ENCODE peak calls at places on chromosomes 2 and 18, in seven cellular contexts. One of them, this sample, is unnamed.

GRCh38 chr2:112880081-112880531 is 30.9 kb upstream of the IL37 start:
- DNase-seq in heart left ventricle: no peak
- DNase-seq in breast epithelium: no peak
- DNase-seq in WERI-Rb-1: no peak
- DNase-seq in brain microvascular endothelial cell: peak
- DNase-seq in tibial artery: no peak
- DNase-seq in HepG2: no peak
- DNase-seq in this sample: no peak

GRCh38 chr2:237538001-237538720 is 28.2 kb upstream of the PRLH start:
- DNase-seq in heart left ventricle: no peak
- DNase-seq in breast epithelium: no peak
- DNase-seq in WERI-Rb-1: no peak
- DNase-seq in brain microvascular endothelial cell: no peak
- DNase-seq in tibial artery: no peak
- DNase-seq in HepG2: no peak
- DNase-seq in this sample: no peak

GRCh38 chr18:79458131-79458838 is 62.6 kb downstream of the NFATC1 start:
- DNase-seq in heart left ventricle: peak
- DNase-seq in breast epithelium: no peak
- DNase-seq in WERI-Rb-1: no peak
- DNase-seq in brain microvascular endothelial cell: peak
- DNase-seq in tibial artery: peak
- DNase-seq in HepG2: peak
- DNase-seq in this sample: no peak

GRCh38 chr2:217622205-217622621 is 380.6 kb downstream of the TNS1 start:
- DNase-seq in heart left ventricle: peak
- DNase-seq in breast epithelium: no peak
- DNase-seq in WERI-Rb-1: peak
- DNase-seq in brain microvascular endothelial cell: peak
- DNase-seq in tibial artery: no peak
- DNase-seq in HepG2: peak
- DNase-seq in this sample: no peak

GRCh38 chr2:235171511-235172130 is 219.8 kb downstream of the SH3BP4 start:
- DNase-seq in heart left ventricle: no peak
- DNase-seq in breast epithelium: no peak
- DNase-seq in WERI-Rb-1: no peak
- DNase-seq in brain microvascular endothelial cell: peak
- DNase-seq in tibial artery: no peak
- DNase-seq in HepG2: no peak
- DNase-seq in this sample: no peak

GRCh38 chr2:111710613-111711012 is 173.4 kb downstream of the ANAPC1 start:
- DNase-seq in heart left ventricle: no peak
- DNase-seq in breast epithelium: no peak
- DNase-seq in WERI-Rb-1: no peak
- DNase-seq in brain microvascular endothelial cell: no peak
- DNase-seq in tibial artery: no peak
- DNase-seq in HepG2: no peak
- DNase-seq in this sample: peak

GRCh38 chr2:15142069-15142689 is 419.0 kb downstream of the NBAS start:
- DNase-seq in heart left ventricle: no peak
- DNase-seq in breast epithelium: peak
- DNase-seq in WERI-Rb-1: no peak
- DNase-seq in brain microvascular endothelial cell: no peak
- DNase-seq in tibial artery: no peak
- DNase-seq in HepG2: peak
- DNase-seq in this sample: no peak

GRCh38 chr18:12408247-12408869 is 629 bp downstream of the PRELID3A start:
- DNase-seq in heart left ventricle: no peak
- DNase-seq in breast epithelium: no peak
- DNase-seq in WERI-Rb-1: no peak
- DNase-seq in brain microvascular endothelial cell: no peak
- DNase-seq in tibial artery: no peak
- DNase-seq in HepG2: no peak
- DNase-seq in this sample: peak

GRCh38 chr2:192035731-192036442 is 158.8 kb downstream of the TMEFF2 start:
- DNase-seq in heart left ventricle: no peak
- DNase-seq in breast epithelium: no peak
- DNase-seq in WERI-Rb-1: no peak
- DNase-seq in brain microvascular endothelial cell: peak
- DNase-seq in tibial artery: no peak
- DNase-seq in HepG2: no peak
- DNase-seq in this sample: no peak

GRCh38 chr2:227430644-227431043 is 41.3 kb upstream of the AGFG1 start:
- DNase-seq in heart left ventricle: no peak
- DNase-seq in breast epithelium: no peak
- DNase-seq in WERI-Rb-1: no peak
- DNase-seq in brain microvascular endothelial cell: peak
- DNase-seq in tibial artery: no peak
- DNase-seq in HepG2: peak
- DNase-seq in this sample: no peak

GRCh38 chr2:227433171-227433570 is 38.8 kb upstream of the AGFG1 start:
- DNase-seq in heart left ventricle: no peak
- DNase-seq in breast epithelium: no peak
- DNase-seq in WERI-Rb-1: no peak
- DNase-seq in brain microvascular endothelial cell: no peak
- DNase-seq in tibial artery: no peak
- DNase-seq in HepG2: no peak
- DNase-seq in this sample: no peak

GRCh38 chr2:227439214-227439613 is 32.7 kb upstream of the AGFG1 start:
- DNase-seq in heart left ventricle: no peak
- DNase-seq in breast epithelium: no peak
- DNase-seq in WERI-Rb-1: no peak
- DNase-seq in brain microvascular endothelial cell: no peak
- DNase-seq in tibial artery: no peak
- DNase-seq in HepG2: no peak
- DNase-seq in this sample: no peak

GRCh38 chr2:227436436-227436835 is 35.5 kb upstream of the AGFG1 start:
- DNase-seq in heart left ventricle: no peak
- DNase-seq in breast epithelium: no peak
- DNase-seq in WERI-Rb-1: no peak
- DNase-seq in brain microvascular endothelial cell: no peak
- DNase-seq in tibial artery: no peak
- DNase-seq in HepG2: no peak
- DNase-seq in this sample: no peak
- H3K27ac ChIP-seq in heart left ventricle: no peak
- H3K27ac ChIP-seq in breast epithelium: no peak
- H3K27ac ChIP-seq in WERI-Rb-1: no peak
- H3K27ac ChIP-seq in brain microvascular endothelial cell: no peak
- H3K27ac ChIP-seq in tibial artery: no peak
- H3K27ac ChIP-seq in HepG2: no peak
- H3K27ac ChIP-seq in this sample: no peak

GRCh38 chr2:88128654-88129312 is 921 bp upstream of the FABP1 start:
- DNase-seq in heart left ventricle: no peak
- DNase-seq in breast epithelium: no peak
- DNase-seq in WERI-Rb-1: no peak
- DNase-seq in brain microvascular endothelial cell: no peak
- DNase-seq in tibial artery: no peak
- DNase-seq in HepG2: no peak
- DNase-seq in this sample: no peak

GRCh38 chr2:88129313-88129959 is 1.6 kb upstream of the FABP1 start:
- DNase-seq in heart left ventricle: no peak
- DNase-seq in breast epithelium: no peak
- DNase-seq in WERI-Rb-1: no peak
- DNase-seq in brain microvascular endothelial cell: no peak
- DNase-seq in tibial artery: no peak
- DNase-seq in HepG2: no peak
- DNase-seq in this sample: no peak

GRCh38 chr2:88126772-88127637 is 857 bp downstream of the FABP1 start:
- DNase-seq in heart left ventricle: no peak
- DNase-seq in breast epithelium: no peak
- DNase-seq in WERI-Rb-1: no peak
- DNase-seq in brain microvascular endothelial cell: no peak
- DNase-seq in tibial artery: no peak
- DNase-seq in HepG2: no peak
- DNase-seq in this sample: no peak

GRCh38 chr2:88127638-88127887 is 299 bp downstream of the FABP1 start:
- DNase-seq in heart left ventricle: no peak
- DNase-seq in breast epithelium: no peak
- DNase-seq in WERI-Rb-1: no peak
- DNase-seq in brain microvascular endothelial cell: no peak
- DNase-seq in tibial artery: no peak
- DNase-seq in HepG2: peak
- DNase-seq in this sample: no peak

DNA sequence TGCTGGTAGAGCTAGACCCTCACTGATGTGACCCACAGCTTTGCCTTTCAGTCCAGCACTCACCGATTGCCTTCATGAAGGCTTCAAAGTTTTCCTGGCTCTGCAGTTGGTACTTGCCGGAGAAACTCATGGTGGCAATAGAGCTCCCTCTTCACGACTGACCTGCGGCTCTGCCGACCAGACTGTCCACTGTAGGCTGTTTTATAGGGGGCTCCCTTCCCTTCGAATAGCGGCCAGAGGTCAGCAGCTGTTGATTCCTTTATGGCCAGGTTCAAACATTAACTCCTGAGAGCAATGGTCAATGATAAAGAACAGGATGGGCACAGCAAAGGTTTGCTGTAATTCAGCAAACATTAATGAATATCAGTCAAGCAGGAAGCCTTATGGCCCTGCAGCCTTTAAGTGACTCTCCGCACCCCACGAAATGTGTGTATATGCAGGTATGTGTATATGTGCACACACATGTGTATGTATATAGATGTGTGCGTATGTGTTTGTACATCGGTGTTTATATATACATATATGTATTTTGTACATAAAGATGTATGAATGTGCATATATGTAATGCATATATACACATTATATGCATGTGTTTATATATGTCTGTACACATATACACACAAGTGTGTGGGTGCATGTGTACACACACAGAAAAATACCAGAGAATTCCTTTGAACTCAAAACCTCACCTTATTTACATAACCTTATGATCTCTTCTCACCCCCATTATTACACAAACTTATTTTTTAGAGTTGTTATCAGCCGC is at the start of gene FABP1:
- DNase-seq in heart left ventricle: no peak
- DNase-seq in breast epithelium: no peak
- DNase-seq in WERI-Rb-1: no peak
- DNase-seq in brain microvascular endothelial cell: no peak
- DNase-seq in tibial artery: no peak
- DNase-seq in HepG2: peak
- DNase-seq in this sample: no peak
- H3K4me3 ChIP-seq in heart left ventricle: no peak
- H3K4me3 ChIP-seq in breast epithelium: no peak
- H3K4me3 ChIP-seq in WERI-Rb-1: no peak
- H3K4me3 ChIP-seq in brain microvascular endothelial cell: no peak
- H3K4me3 ChIP-seq in tibial artery: no peak
- H3K4me3 ChIP-seq in HepG2: peak
- H3K4me3 ChIP-seq in this sample: no peak

GRCh38 chr2:127640082-127641072 is 5.6 kb upstream of the GPR17 start:
- DNase-seq in heart left ventricle: no peak
- DNase-seq in breast epithelium: no peak
- DNase-seq in WERI-Rb-1: peak
- DNase-seq in brain microvascular endothelial cell: no peak
- DNase-seq in tibial artery: no peak
- DNase-seq in HepG2: peak
- DNase-seq in this sample: no peak
- TF ChIP-seq CTCF in heart left ventricle: no peak
- TF ChIP-seq CTCF in breast epithelium: no peak
- TF ChIP-seq CTCF in WERI-Rb-1: peak
- TF ChIP-seq CTCF in brain microvascular endothelial cell: peak
- TF ChIP-seq CTCF in tibial artery: no peak
- TF ChIP-seq CTCF in HepG2: peak
- TF ChIP-seq CTCF in this sample: peak

DNA sequence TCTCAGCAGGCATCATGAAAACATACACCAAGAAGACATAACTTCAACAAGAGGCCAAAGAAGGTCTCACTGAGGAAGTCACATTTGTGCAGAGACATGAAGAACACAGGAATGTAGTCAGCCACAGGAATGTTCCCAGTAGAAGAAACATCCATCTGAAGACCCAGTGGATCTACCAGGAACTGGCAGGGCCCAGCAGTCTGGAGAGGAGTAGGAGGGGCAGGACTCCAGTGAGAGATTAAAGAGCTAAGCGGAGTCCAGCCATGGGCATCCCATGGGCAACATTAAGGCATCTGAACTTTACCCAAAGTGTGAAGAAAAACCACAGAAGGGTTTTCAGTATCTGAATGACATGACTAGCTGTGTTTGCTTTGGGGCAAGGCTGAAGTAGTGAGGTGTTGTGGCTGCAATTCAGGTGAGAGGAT is 103.1 kb downstream of the UPP2 start:
- DNase-seq in heart left ventricle: no peak
- DNase-seq in breast epithelium: no peak
- DNase-seq in WERI-Rb-1: no peak
- DNase-seq in brain microvascular endothelial cell: peak
- DNase-seq in tibial artery: no peak
- DNase-seq in HepG2: no peak
- DNase-seq in this sample: no peak
- H3K27ac ChIP-seq in heart left ventricle: no peak
- H3K27ac ChIP-seq in breast epithelium: no peak
- H3K27ac ChIP-seq in WERI-Rb-1: no peak
- H3K27ac ChIP-seq in brain microvascular endothelial cell: no peak
- H3K27ac ChIP-seq in tibial artery: no peak
- H3K27ac ChIP-seq in HepG2: no peak
- H3K27ac ChIP-seq in this sample: no peak

DNA sequence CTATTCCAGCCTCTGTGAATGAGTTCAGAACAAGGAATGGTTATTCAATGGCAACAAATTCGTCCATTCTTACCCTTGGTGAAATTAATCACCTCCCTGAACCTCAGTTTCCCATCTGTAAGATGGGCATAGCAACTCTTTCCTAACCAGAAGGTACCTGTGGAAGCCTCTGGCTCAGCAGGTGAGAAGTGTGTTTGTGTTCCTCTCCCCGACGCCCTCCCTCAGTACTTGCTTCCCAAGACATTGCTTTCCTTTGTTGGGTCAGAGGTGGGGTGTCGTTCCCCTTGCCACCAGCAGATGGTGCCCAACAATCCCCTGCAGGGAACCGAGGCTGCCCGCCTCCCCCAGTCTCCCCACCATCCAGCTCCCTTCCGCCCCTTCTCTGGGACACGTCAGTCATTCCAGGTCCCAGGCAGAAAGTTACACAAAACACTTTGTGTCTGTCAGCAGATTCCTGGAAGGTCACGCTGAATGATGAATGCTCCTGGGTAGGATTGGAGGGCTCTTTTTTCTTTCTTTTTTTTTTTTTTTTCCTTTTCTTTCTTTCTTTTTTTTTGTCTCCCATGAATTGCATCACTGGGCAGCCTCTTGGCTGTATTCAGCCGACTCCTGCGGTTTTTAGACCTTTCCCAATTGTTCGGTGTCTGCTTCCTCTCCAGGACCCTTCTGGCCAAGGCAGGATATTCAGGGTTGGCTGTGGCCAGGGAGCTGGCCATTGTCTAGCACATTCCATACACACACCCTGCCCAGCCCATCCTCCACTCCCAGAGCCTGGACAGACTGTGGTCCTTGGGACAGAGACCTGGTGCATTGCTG is 117.3 kb downstream of the LPIN1 start:
- DNase-seq in heart left ventricle: peak
- DNase-seq in breast epithelium: peak
- DNase-seq in WERI-Rb-1: peak
- DNase-seq in brain microvascular endothelial cell: peak
- DNase-seq in tibial artery: peak
- DNase-seq in HepG2: peak
- DNase-seq in this sample: peak
- H3K4me3 ChIP-seq in heart left ventricle: no peak
- H3K4me3 ChIP-seq in breast epithelium: no peak
- H3K4me3 ChIP-seq in WERI-Rb-1: no peak
- H3K4me3 ChIP-seq in brain microvascular endothelial cell: no peak
- H3K4me3 ChIP-seq in tibial artery: peak
- H3K4me3 ChIP-seq in HepG2: no peak
- H3K4me3 ChIP-seq in this sample: no peak